ENCODE peak calls at places on chromosomes 3 and 15, in nine cellular contexts. One of them, this sample, is unnamed.

GRCh38 chr3:8555705-8556314 is 54.2 kb downstream of the LMCD1 start:
- DNase-seq in NAMALWA: no peak
- DNase-seq in GM12891: no peak
- DNase-seq in pancreas: no peak
- DNase-seq in left ventricle myocardium superior: no peak
- DNase-seq in cardiac muscle cell: no peak
- DNase-seq in HFF-Myc: no peak
- DNase-seq in dorsolateral prefrontal cortex: no peak
- DNase-seq in endothelial cell: no peak
- DNase-seq in this sample: no peak

GRCh38 chr3:147373301-147373700 is 33.0 kb downstream of the ZIC4 start:
- DNase-seq in NAMALWA: no peak
- DNase-seq in GM12891: no peak
- DNase-seq in pancreas: no peak
- DNase-seq in left ventricle myocardium superior: no peak
- DNase-seq in cardiac muscle cell: no peak
- DNase-seq in HFF-Myc: no peak
- DNase-seq in dorsolateral prefrontal cortex: no peak
- DNase-seq in endothelial cell: peak; percentile 4
- DNase-seq in this sample: peak; percentile 8

GRCh38 chr3:56838441-56838840 is 36.7 kb upstream of the ARHGEF3 start:
- DNase-seq in NAMALWA: no peak
- DNase-seq in GM12891: no peak
- DNase-seq in pancreas: no peak
- DNase-seq in left ventricle myocardium superior: no peak
- DNase-seq in cardiac muscle cell: no peak
- DNase-seq in HFF-Myc: no peak
- DNase-seq in dorsolateral prefrontal cortex: no peak
- DNase-seq in endothelial cell: no peak
- DNase-seq in this sample: no peak

GRCh38 chr3:113156816-113157333 is 54.5 kb upstream of the BOC start:
- DNase-seq in NAMALWA: no peak
- DNase-seq in GM12891: no peak
- DNase-seq in pancreas: no peak
- DNase-seq in left ventricle myocardium superior: no peak
- DNase-seq in cardiac muscle cell: no peak
- DNase-seq in HFF-Myc: no peak
- DNase-seq in dorsolateral prefrontal cortex: no peak
- DNase-seq in endothelial cell: no peak
- DNase-seq in this sample: no peak

GRCh38 chr3:143138948-143139347 is 19.4 kb downstream of the CHST2 start:
- DNase-seq in NAMALWA: no peak
- DNase-seq in GM12891: no peak
- DNase-seq in pancreas: no peak
- DNase-seq in left ventricle myocardium superior: no peak
- DNase-seq in cardiac muscle cell: no peak
- DNase-seq in HFF-Myc: no peak
- DNase-seq in dorsolateral prefrontal cortex: no peak
- DNase-seq in endothelial cell: no peak
- DNase-seq in this sample: no peak

GRCh38 chr15:64991536-64992135 is 1.9 kb upstream of the SPG21 start:
- DNase-seq in NAMALWA: no peak
- DNase-seq in GM12891: no peak
- DNase-seq in pancreas: no peak
- DNase-seq in left ventricle myocardium superior: peak; percentile 41
- DNase-seq in cardiac muscle cell: no peak
- DNase-seq in HFF-Myc: no peak
- DNase-seq in dorsolateral prefrontal cortex: no peak
- DNase-seq in endothelial cell: no peak
- DNase-seq in this sample: no peak

GRCh38 chr3:185423178-185423577 is 60.2 kb downstream of the MAP3K13 start:
- DNase-seq in NAMALWA: no peak
- DNase-seq in GM12891: no peak
- DNase-seq in pancreas: peak; percentile 28
- DNase-seq in left ventricle myocardium superior: no peak
- DNase-seq in cardiac muscle cell: peak; percentile 12
- DNase-seq in HFF-Myc: no peak
- DNase-seq in dorsolateral prefrontal cortex: no peak
- DNase-seq in endothelial cell: no peak
- DNase-seq in this sample: peak; percentile 11

GRCh38 chr3:149402481-149402880 is 25.0 kb upstream of the TM4SF1 start:
- DNase-seq in NAMALWA: no peak
- DNase-seq in GM12891: no peak
- DNase-seq in pancreas: no peak
- DNase-seq in left ventricle myocardium superior: no peak
- DNase-seq in cardiac muscle cell: no peak
- DNase-seq in HFF-Myc: no peak
- DNase-seq in dorsolateral prefrontal cortex: no peak
- DNase-seq in endothelial cell: no peak
- DNase-seq in this sample: no peak

GRCh38 chr3:4045756-4046155 is 246.5 kb downstream of the LRRN1 start:
- DNase-seq in NAMALWA: no peak
- DNase-seq in GM12891: no peak
- DNase-seq in pancreas: no peak
- DNase-seq in left ventricle myocardium superior: no peak
- DNase-seq in cardiac muscle cell: no peak
- DNase-seq in HFF-Myc: no peak
- DNase-seq in dorsolateral prefrontal cortex: no peak
- DNase-seq in endothelial cell: no peak
- DNase-seq in this sample: no peak

GRCh38 chr15:51883436-51883835 is 54.0 kb downstream of the TMOD3 start:
- DNase-seq in NAMALWA: no peak
- DNase-seq in GM12891: no peak
- DNase-seq in pancreas: no peak
- DNase-seq in left ventricle myocardium superior: no peak
- DNase-seq in cardiac muscle cell: peak; percentile 67
- DNase-seq in HFF-Myc: no peak
- DNase-seq in dorsolateral prefrontal cortex: no peak
- DNase-seq in endothelial cell: no peak
- DNase-seq in this sample: no peak

GRCh38 chr3:4834403-4834866 is 144.8 kb upstream of the BHLHE40 start:
- DNase-seq in NAMALWA: peak; percentile 23
- DNase-seq in GM12891: no peak
- DNase-seq in pancreas: no peak
- DNase-seq in left ventricle myocardium superior: no peak
- DNase-seq in cardiac muscle cell: no peak
- DNase-seq in HFF-Myc: no peak
- DNase-seq in dorsolateral prefrontal cortex: no peak
- DNase-seq in endothelial cell: no peak
- DNase-seq in this sample: no peak

GRCh38 chr3:124879395-124879723 is 7.8 kb downstream of the ITGB5 start:
- DNase-seq in NAMALWA: no peak
- DNase-seq in GM12891: no peak
- DNase-seq in pancreas: no peak
- DNase-seq in left ventricle myocardium superior: no peak
- DNase-seq in cardiac muscle cell: no peak
- DNase-seq in HFF-Myc: no peak
- DNase-seq in dorsolateral prefrontal cortex: no peak
- DNase-seq in endothelial cell: no peak
- DNase-seq in this sample: no peak

GRCh38 chr3:12815719-12816118 is 19.2 kb downstream of the CAND2 start:
- DNase-seq in NAMALWA: no peak
- DNase-seq in GM12891: no peak
- DNase-seq in pancreas: no peak
- DNase-seq in left ventricle myocardium superior: no peak
- DNase-seq in cardiac muscle cell: no peak
- DNase-seq in HFF-Myc: no peak
- DNase-seq in dorsolateral prefrontal cortex: peak; percentile 35
- DNase-seq in endothelial cell: no peak
- DNase-seq in this sample: no peak

GRCh38 chr3:127033786-127034185 is 50.9 kb downstream of the PLXNA1 start:
- DNase-seq in NAMALWA: no peak
- DNase-seq in GM12891: no peak
- DNase-seq in pancreas: no peak
- DNase-seq in left ventricle myocardium superior: peak; percentile 30
- DNase-seq in cardiac muscle cell: no peak
- DNase-seq in HFF-Myc: no peak
- DNase-seq in dorsolateral prefrontal cortex: no peak
- DNase-seq in endothelial cell: no peak
- DNase-seq in this sample: no peak

GRCh38 chr3:105425153-105425502 is 58.4 kb downstream of the ALCAM start:
- DNase-seq in NAMALWA: no peak
- DNase-seq in GM12891: no peak
- DNase-seq in pancreas: no peak
- DNase-seq in left ventricle myocardium superior: no peak
- DNase-seq in cardiac muscle cell: no peak
- DNase-seq in HFF-Myc: no peak
- DNase-seq in dorsolateral prefrontal cortex: no peak
- DNase-seq in endothelial cell: no peak
- DNase-seq in this sample: no peak

This sample was measured in ELF-1.